ENCODE peak calls at places on chromosomes 5 and 9, in four cellular contexts. A is HepG2, I is GM12878, P is K562. E is an unnamed sample.

GRCh38 chr9:84136119-84136868 is 155.7 kb downstream of the RMI1 start:
- DNase-seq in P (no peak), I (no peak), A (no peak), E (no peak)

GRCh38 chr5:33311893-33312292 is 128.9 kb upstream of the TARS1 start:
- DNase-seq in I (no peak), P (no peak), A (no peak), E (no peak)

GRCh38 chr5:122163151-122164069 is 34.1 kb downstream of the ZNF474 start:
- DNase-seq in A (no peak), I (no peak), P (no peak), E (no peak)

GRCh38 chr5:168727547-168728120 is 148.5 kb upstream of the PANK3 start:
- DNase-seq in P (no peak), A (no peak), I (no peak), E (no peak)

GRCh38 chr5:33662721-33663435 is 222.1 kb downstream of the TARS1 start:
- DNase-seq in A (no peak), I (no peak), P (no peak), E (no peak)

GRCh38 chr5:61052870-61053269 is 107.9 kb downstream of the NDUFAF2 start:
- DNase-seq in I (no peak), P (no peak), A (peak), E (no peak)

GRCh38 chr5:148482697-148483462 is 99.1 kb downstream of the FBXO38 start:
- DNase-seq in P (peak), I (peak), A (peak), E (peak)

GRCh38 chr5:140239939-140240700 is 62.8 kb downstream of the PFDN1 start:
- DNase-seq in P (peak), A (peak), I (no peak), E (peak)

GRCh38 chr9:97808972-97809371 is 44.1 kb upstream of the FOXE1 start:
- DNase-seq in I (no peak), P (no peak), A (no peak), E (no peak)

GRCh38 chr5:181265092-181265671 is 4.2 kb upstream of the TRIM52 start:
- DNase-seq in A (no peak), P (no peak), I (no peak), E (no peak)

GRCh38 chr5:179973391-179973790 is 65.7 kb upstream of the TBC1D9B start:
- DNase-seq in P (no peak), I (no peak), A (no peak), E (no peak)

GRCh38 chr9:137506274-137506673 is 43.9 kb downstream of the PNPLA7 start:
- DNase-seq in A (no peak), I (no peak), P (no peak), E (no peak)

GRCh38 chr5:78287833-78288232 is 6.7 kb downstream of the AP3B1 start:
- DNase-seq in I (no peak), A (no peak), P (no peak), E (no peak)

GRCh38 chr5:142913728-142914338 is 143.7 kb downstream of the ARHGAP26 start:
- DNase-seq in I (no peak), P (no peak), A (no peak), E (no peak)

GRCh38 chr9:16721972-16722371 is 148.5 kb downstream of the BNC2 start:
- DNase-seq in I (no peak), A (no peak), P (no peak), E (no peak)

GRCh38 chr5:142063878-142064331 is 44.7 kb upstream of the NDFIP1 start:
- DNase-seq in P (no peak), A (peak), I (no peak), E (no peak)

GRCh38 chr5:145554399-145554798 is 280.7 kb downstream of the PRELID2 start:
- DNase-seq in P (no peak), I (no peak), A (no peak), E (no peak)

GRCh38 chr5:181217111-181217804 is 5.8 kb upstream of the TRIM41 start:
- DNase-seq in I (peak), A (no peak), P (peak), E (no peak)

GRCh38 chr9:134320195-134320885 is 5.9 kb upstream of the RXRA start:
- DNase-seq in P (no peak), A (no peak), I (no peak), E (no peak)

GRCh38 chr5:80960531-80961375 is 590 bp downstream of the RASGRF2 start:
- DNase-seq in P (no peak), A (peak), I (no peak), E (peak)
- TF ChIP-seq SP1 in P (no peak), A (no peak), I (no peak), E (no peak)

GRCh38 chr5:35138232-35138631 is 90.5 kb upstream of the AGXT2 start:
- DNase-seq in P (no peak), I (no peak), A (no peak), E (no peak)
- TF ChIP-seq BHLHE40 in P (no peak), I (no peak), A (no peak), E (no peak)

GRCh38 chr9:108746864-108747263 is 108.9 kb downstream of the ACTL7B start:
- DNase-seq in I (no peak), A (peak), P (no peak), E (no peak)
- TF ChIP-seq FOXM1 in I (no peak), A (no peak), P (no peak), E (no peak)

DNA sequence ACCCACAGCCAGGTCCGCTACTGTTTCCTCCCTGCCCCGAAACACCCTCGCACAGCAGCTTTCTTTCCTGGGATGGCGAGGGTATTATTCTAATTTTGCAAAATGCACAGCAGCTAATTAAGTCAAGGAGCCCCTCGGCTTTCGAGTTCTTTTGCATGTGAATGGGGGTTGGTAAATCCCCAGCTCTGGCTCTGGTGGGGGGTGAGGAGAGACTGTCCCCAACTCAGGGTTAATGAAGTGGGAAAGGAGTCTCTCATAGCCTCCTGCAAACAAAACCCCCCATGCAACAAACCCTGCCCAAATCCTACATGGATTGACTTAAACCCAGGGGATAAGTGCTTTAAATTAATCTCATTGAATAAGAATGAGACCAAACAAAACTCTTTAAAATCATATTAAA is 8.8 kb downstream of the BARHL1 start:
- DNase-seq in A (no peak), I (no peak), P (no peak), E (no peak)
- TF ChIP-seq SP1 in A (no peak), I (no peak), P (no peak), E (no peak)

DNA sequence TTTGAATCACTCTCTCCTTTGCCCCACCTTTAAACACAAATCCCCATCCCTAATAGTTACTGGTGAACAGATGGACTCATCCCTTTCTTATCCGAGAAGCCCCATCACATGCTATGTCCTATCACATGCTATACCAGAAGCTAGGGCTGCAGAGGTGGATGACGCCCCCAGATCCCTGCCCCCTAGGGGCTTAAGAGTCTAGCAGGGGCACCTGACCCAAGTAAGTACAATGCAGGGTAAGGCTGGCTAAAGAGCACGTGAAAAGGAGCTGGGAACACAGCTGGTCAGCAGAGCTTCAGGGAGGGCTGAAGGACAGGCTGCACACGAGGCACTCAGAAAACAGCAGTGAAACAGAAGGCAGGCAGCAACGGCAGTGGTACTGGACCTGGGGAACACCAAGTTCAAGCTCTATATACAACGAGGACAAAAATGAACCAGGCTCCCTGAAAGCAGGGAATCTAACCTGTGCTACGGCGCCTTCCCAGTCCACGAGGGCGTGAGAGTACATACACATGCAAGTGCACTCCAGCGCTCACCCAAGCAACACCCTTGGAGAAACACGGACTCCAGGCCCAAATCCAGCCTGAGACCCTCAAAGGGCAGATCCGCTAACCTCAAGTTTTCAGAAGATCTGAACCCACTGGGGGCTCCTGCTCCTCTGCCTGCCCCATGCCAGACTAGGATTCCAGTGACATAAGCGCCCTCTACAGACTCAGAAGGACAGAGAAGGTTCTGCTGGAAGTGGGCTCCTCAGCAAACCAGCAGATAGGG is 57.5 kb downstream of the PSMB7 start:
- DNase-seq in P (no peak), I (no peak), A (no peak), E (no peak)
- TF ChIP-seq BHLHE40 in P (no peak), I (no peak), A (no peak), E (no peak)

DNA sequence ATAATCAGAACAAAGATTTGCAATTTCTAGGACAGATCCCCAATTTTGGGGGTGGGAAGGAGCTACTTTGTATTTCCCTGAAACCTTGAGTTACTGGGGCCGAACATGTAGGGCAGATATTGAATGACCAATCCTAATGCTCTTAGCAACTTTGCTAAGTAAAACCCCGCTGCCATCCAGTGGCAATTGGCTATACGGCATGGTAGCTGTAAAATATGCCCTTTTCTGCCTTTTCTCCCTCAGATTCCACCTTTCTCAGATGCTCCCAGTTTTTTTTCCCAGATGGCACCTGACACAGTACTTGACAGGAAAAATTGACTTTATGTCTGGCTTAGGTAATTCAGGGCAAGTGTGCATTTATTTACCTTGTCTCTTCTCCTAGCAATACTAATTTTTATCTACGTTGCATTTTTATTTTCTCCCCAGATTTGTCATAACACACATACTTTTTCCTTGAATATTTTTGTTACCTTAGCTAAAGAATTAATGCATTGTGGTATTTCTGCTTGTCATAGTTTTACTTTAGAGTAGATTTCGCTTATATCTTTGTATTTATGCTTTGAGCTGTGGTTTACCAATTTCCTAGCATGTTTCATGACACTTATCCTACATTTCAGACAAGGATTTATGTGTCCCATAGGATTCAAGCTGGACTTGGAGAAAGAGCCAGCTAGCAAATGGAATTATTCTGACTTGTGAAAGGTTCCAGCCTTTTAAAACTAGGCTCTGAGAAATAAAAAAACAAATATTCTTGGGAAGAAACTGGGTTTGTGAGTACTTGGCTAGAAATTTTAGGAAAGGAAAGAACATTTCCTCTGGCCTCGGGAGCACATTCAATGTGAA is 37.3 kb downstream of the PIK3R1 start:
- DNase-seq in I (no peak), P (peak), A (peak), E (peak)
- TF ChIP-seq FOXM1 in I (no peak), P (no peak), A (no peak), E (no peak)